ENCODE peak calls at places on chromosomes 5 and 9, in six cellular contexts. C is neuronal stem cell, I is IMR-90, U is H9, L is H1, P is trophoblast cell. D is an unnamed sample.

GRCh38 chr5:139877129-139877597 is 81.6 kb downstream of the PSD2 start:
- DNase-seq in C (no peak), I (no peak), U (peak; percentile 58), L (no peak), P (no peak), D (no peak)

GRCh38 chr9:118318770-118319443 is 614.7 kb downstream of the TLR4 start:
- DNase-seq in C (no peak), I (no peak), U (no peak), L (no peak), P (no peak), D (no peak)

GRCh38 chr9:37182718-37183117 is 62.3 kb downstream of the ZCCHC7 start:
- DNase-seq in C (no peak), I (no peak), U (no peak), L (no peak), P (no peak), D (no peak)

GRCh38 chr5:42691413-42691861 is 65.2 kb upstream of the CCDC152 start:
- DNase-seq in C (no peak), I (peak; percentile 11), U (no peak), L (no peak), P (no peak), D (peak; percentile 14)

GRCh38 chr5:138944527-138945322 is 69.6 kb upstream of the LRRTM2 start:
- DNase-seq in C (no peak), I (no peak), U (no peak), L (no peak), P (no peak), D (no peak)

GRCh38 chr9:21813575-21814473 is 11.4 kb downstream of the MTAP start:
- DNase-seq in C (peak; percentile 60), I (peak; percentile 86), U (no peak), L (no peak), P (peak; percentile 95), D (peak; percentile 87)

GRCh38 chr9:138073808-138074207 is 196.2 kb downstream of the CACNA1B start:
- DNase-seq in C (no peak), I (no peak), U (peak; percentile 20), L (no peak), P (no peak), D (no peak)

GRCh38 chr9:112554516-112554915 is 67.9 kb downstream of the KIAA1958 start:
- DNase-seq in C (no peak), I (peak; percentile 78), U (no peak), L (no peak), P (peak; percentile 26), D (peak; percentile 22)

GRCh38 chr5:150538007-150538917 is 30.3 kb downstream of the NDST1 start:
- DNase-seq in C (no peak), I (peak; percentile 65), U (no peak), L (no peak), P (no peak), D (no peak)

GRCh38 chr9:91198405-91198804 is 163.3 kb downstream of the AUH start:
- DNase-seq in C (no peak), I (no peak), U (no peak), L (no peak), P (no peak), D (peak; percentile 37)

GRCh38 chr5:168005093-168005492 is 286.4 kb upstream of the WWC1 start:
- DNase-seq in C (no peak), I (no peak), U (no peak), L (no peak), P (no peak), D (no peak)

GRCh38 chr5:82165740-82166530 is 112.2 kb downstream of the RPS23 start:
- DNase-seq in C (peak; percentile 31), I (peak; percentile 95), U (peak; percentile 50), L (peak; percentile 27), P (peak; percentile 71), D (peak; percentile 94)

GRCh38 chr5:100464418-100464817 is 70.8 kb upstream of the FAM174A start:
- DNase-seq in C (no peak), I (peak; percentile 71), U (no peak), L (no peak), P (peak; percentile 43), D (peak; percentile 85)

GRCh38 chr9:7844283-7844682 is 44.7 kb upstream of the DMAC1 start:
- DNase-seq in C (peak; percentile 3), I (peak; percentile 7), U (peak; percentile 34), L (no peak), P (peak; percentile 50), D (peak; percentile 12)

GRCh38 chr9:123796073-123796472 is 133.9 kb downstream of the DENND1A start:
- DNase-seq in C (no peak), I (no peak), U (no peak), L (no peak), P (no peak), D (no peak)

GRCh38 chr9:126116351-126117157 is 210.1 kb upstream of the MVB12B start:
- DNase-seq in C (no peak), I (no peak), U (peak; percentile 15), L (no peak), P (no peak), D (no peak)

GRCh38 chr5:62043289-62044274 is 262.4 kb upstream of the KIF2A start:
- DNase-seq in C (peak; percentile 80), I (no peak), U (peak; percentile 73), L (peak; percentile 60), P (no peak), D (no peak)

GRCh38 chr5:177147239-177147638 is 13.7 kb downstream of the NSD1 start:
- DNase-seq in C (no peak), I (peak; percentile 63), U (no peak), L (no peak), P (peak; percentile 53), D (peak; percentile 42)

GRCh38 chr5:167294861-167295685 is 996.4 kb upstream of the WWC1 start:
- DNase-seq in C (no peak), I (peak; percentile 91), U (no peak), L (no peak), P (peak; percentile 20), D (peak; percentile 96)

GRCh38 chr5:2732850-2733249 is 18.6 kb downstream of the IRX2 start:
- DNase-seq in C (no peak), I (no peak), U (peak; percentile 10), L (no peak), P (no peak), D (no peak)

GRCh38 chr5:135576075-135576599 is 2.7 kb downstream of the CXCL14 start:
- DNase-seq in C (no peak), I (peak; percentile 33), U (peak; percentile 54), L (no peak), P (peak; percentile 61), D (no peak)

GRCh38 chr9:18905883-18906649 is 126.9 kb downstream of the SAXO1 start:
- DNase-seq in C (no peak), I (peak; percentile 10), U (no peak), L (no peak), P (no peak), D (no peak)

GRCh38 chr5:123460296-123460729 is 37.1 kb upstream of the CEP120 start:
- DNase-seq in C (no peak), I (peak; percentile 71), U (no peak), L (no peak), P (peak; percentile 7), D (peak; percentile 50)

GRCh38 chr5:144195443-144195842 is 24.8 kb downstream of the KCTD16 start:
- DNase-seq in C (no peak), I (peak; percentile 69), U (no peak), L (no peak), P (no peak), D (no peak)

GRCh38 chr5:142527234-142527633 is 158.7 kb downstream of the FGF1 start:
- DNase-seq in C (no peak), I (no peak), U (no peak), L (no peak), P (no peak), D (no peak)

GRCh38 chr5:158140120-158140778 is 281.3 kb upstream of the CLINT1 start:
- DNase-seq in C (no peak), I (no peak), U (no peak), L (no peak), P (peak; percentile 13), D (peak; percentile 46)

GRCh38 chr5:25649628-25650265 is 1005.0 kb upstream of the CDH10 start:
- DNase-seq in C (no peak), I (no peak), U (no peak), L (no peak), P (peak; percentile 5), D (peak; percentile 61)

GRCh38 chr9:36902063-36902735 is 131.9 kb downstream of the PAX5 start:
- DNase-seq in C (no peak), I (no peak), U (no peak), L (no peak), P (no peak), D (no peak)

GRCh38 chr5:61281686-61282085 is 50.4 kb upstream of the ZSWIM6 start:
- DNase-seq in C (no peak), I (no peak), U (no peak), L (no peak), P (no peak), D (no peak)

GRCh38 chr9:107712390-107712789 is 222.8 kb upstream of the KLF4 start:
- DNase-seq in C (no peak), I (peak; percentile 76), U (no peak), L (no peak), P (peak; percentile 62), D (peak; percentile 52)

GRCh38 chr5:19546521-19546920 is 441.5 kb downstream of the CDH18 start:
- DNase-seq in C (no peak), I (no peak), U (no peak), L (no peak), P (no peak), D (no peak)

DNA sequence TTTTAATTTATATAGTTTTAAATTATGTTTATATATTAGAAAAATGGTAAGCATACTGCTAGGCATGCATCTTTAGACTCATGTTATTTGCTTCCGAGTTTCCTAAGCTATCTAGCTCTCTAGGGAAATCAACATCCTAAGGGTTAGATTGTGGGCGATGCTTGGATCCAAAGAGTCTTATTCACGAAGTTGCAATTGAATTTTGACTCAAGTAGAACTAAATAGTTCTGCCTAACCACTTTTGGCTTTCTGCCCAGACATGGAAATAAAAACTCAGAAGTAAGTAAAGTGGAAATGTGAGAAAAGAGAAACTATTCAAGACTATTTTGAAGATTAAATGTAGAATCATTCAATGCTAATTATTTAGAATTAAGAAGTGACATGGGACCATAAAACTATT is 440.4 kb downstream of the CDH18 start:
- DNase-seq in C (no peak), I (peak; percentile 1), U (no peak), L (no peak), P (no peak), D (peak; percentile 19)
- H3K14ac ChIP-seq in C (no peak overlapping the region), I (no peak overlapping the region), U (no peak overlapping the region), L (no peak overlapping the region), P (no peak overlapping the region), D (no peak overlapping the region)

GRCh38 chr5:132266031-132266835 is 8.7 kb downstream of the PDLIM4 start:
- DNase-seq in C (no peak), I (no peak), U (no peak), L (no peak), P (peak; percentile 88), D (no peak)
- H2AFZ ChIP-seq in C (no peak overlapping the region), I (no peak overlapping the region), U (no peak overlapping the region), L (no peak overlapping the region), P (no peak overlapping the region), D (no peak overlapping the region)

GRCh38 chr5:39482098-39482497 is 57.3 kb upstream of the DAB2 start:
- DNase-seq in C (no peak), I (no peak), U (no peak), L (no peak), P (no peak), D (no peak)
- H3K14ac ChIP-seq in C (no peak overlapping the region), I (no peak overlapping the region), U (no peak overlapping the region), L (no peak overlapping the region), P (no peak overlapping the region), D (no peak overlapping the region)

DNA sequence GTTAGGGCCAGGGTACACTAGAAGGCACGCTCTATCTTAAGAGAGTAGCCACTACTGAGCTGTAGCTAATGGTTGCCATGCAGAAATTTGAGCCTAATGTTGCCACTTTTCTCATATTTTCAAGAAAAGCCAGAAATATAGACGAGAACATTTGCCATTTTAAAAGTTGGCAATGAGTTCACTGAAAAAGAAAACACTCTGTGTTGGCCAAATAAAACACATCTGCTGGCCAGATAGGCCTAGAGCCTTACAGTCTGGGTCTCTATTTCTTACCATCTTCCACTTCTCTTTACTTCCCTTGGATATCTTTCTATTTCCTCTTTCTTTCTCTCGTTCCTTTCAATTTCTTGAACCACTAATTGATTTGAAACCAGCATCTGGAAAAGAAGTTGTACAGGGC is 36.6 kb upstream of the VCAN start:
- DNase-seq in C (no peak), I (no peak), U (no peak), L (no peak), P (no peak), D (no peak)
- H2AFZ ChIP-seq in C (peak overlapping the region; percentile 44), I (no peak overlapping the region), U (no peak overlapping the region), L (no peak overlapping the region), P (no peak overlapping the region), D (no peak overlapping the region)